ENCODE peak calls at places on chromosomes 13 and 19, in four cellular contexts. J, Y, R and V are unnamed samples.

GRCh38 chr19:1154731-1155351 is 19.2 kb downstream of the SBNO2 start:
- DNase-seq in J (peak; percentile 84), Y (no peak), R (no peak), V (peak; percentile 86)

GRCh38 chr13:29801102-29801501 is 49.3 kb downstream of the UBL3 start:
- DNase-seq in J (no peak), Y (no peak), R (no peak), V (no peak)

GRCh38 chr19:1745589-1746031 is 7.7 kb upstream of the ONECUT3 start:
- DNase-seq in J (peak; percentile 37), Y (no peak), R (no peak), V (no peak)

GRCh38 chr13:81142306-81142999 is 801.5 kb upstream of the SPRY2 start:
- DNase-seq in J (no peak), Y (no peak), R (no peak), V (no peak)

GRCh38 chr19:409006-409514 is at the start of gene C2CD4C:
- DNase-seq in J (no peak), Y (peak; percentile 68), R (no peak), V (no peak)

GRCh38 chr13:108044929-108045328 is 170.4 kb downstream of the LIG4 start:
- DNase-seq in J (no peak), Y (no peak), R (no peak), V (no peak)

GRCh38 chr13:89554801-89555200 is 1792.7 kb upstream of the MIR17HG start:
- DNase-seq in J (no peak), Y (no peak), R (no peak), V (no peak)

GRCh38 chr19:964761-965694 is 19.1 kb upstream of the WDR18 start:
- DNase-seq in J (peak; percentile 65), Y (no peak), R (no peak), V (peak; percentile 31)

GRCh38 chr13:79749985-79750551 is 269.1 kb downstream of the NDFIP2 start:
- DNase-seq in J (peak; percentile 36), Y (no peak), R (no peak), V (peak; percentile 97)

GRCh38 chr19:4573682-4574081 is 14.2 kb upstream of the SEMA6B start:
- DNase-seq in J (no peak), Y (no peak), R (no peak), V (no peak)

GRCh38 chr13:113915786-113916329 is 52.0 kb upstream of the GAS6 start:
- DNase-seq in J (no peak), Y (no peak), R (no peak), V (no peak)

GRCh38 chr19:46388311-46389095 is 24.9 kb downstream of the CCDC8 start:
- DNase-seq in J (no peak), Y (no peak), R (no peak), V (no peak)

GRCh38 chr19:35495107-35496064 is 5.1 kb upstream of the KRTDAP start:
- DNase-seq in J (peak; percentile 81), Y (peak; percentile 85), R (no peak), V (peak; percentile 55)

GRCh38 chr19:8849232-8849631 is 17.1 kb downstream of the MBD3L1 start:
- DNase-seq in J (no peak), Y (no peak), R (no peak), V (no peak)

GRCh38 chr19:28727133-28727834 is 485.7 kb downstream of the UQCRFS1 start:
- DNase-seq in J (no peak), Y (peak; percentile 93), R (no peak), V (no peak)

GRCh38 chr19:35959040-35959967 is 23.1 kb downstream of the LRFN3 start:
- DNase-seq in J (no peak), Y (no peak), R (no peak), V (no peak)

DNA sequence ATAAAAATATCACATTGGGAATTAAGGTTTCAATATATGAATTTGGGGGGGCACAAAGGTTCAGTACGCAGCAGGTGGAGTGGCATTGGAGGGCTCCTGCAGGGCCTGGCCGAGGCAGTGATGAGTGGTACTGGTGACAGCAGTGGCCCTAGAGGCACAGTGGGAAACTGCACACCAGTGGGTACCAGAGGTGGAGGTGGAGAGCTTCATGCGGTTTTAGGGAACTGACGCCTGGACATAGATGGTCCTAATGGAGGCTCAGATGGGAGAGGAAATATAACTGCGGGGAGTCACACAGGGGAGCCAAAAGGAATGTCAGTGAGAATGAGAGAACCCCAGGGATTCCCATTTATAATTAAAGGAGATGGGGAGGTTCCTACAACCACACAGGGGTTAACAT is 156.2 kb downstream of the COG6 start:
- DNase-seq in J (no peak), Y (peak; percentile 6), R (no peak), V (no peak)
- TF ChIP-seq RCOR1 in J (no peak), Y (no peak), R (no peak), V (no peak)

GRCh38 chr19:41542622-41543021 is 33.3 kb upstream of the CEACAM21 start:
- DNase-seq in J (no peak), Y (no peak), R (no peak), V (no peak)
- TF ChIP-seq ELK1 in J (no peak), Y (no peak), R (no peak), V (no peak)

GRCh38 chr19:43488179-43488578 is 16.4 kb downstream of the PHLDB3 start:
- DNase-seq in J (no peak), Y (no peak), R (no peak), V (no peak)
- TF ChIP-seq USF2 in J (no peak), Y (no peak), R (no peak), V (no peak)

GRCh38 chr19:42471554-42472249 is 29.0 kb upstream of the CXCL17 start:
- DNase-seq in J (no peak), Y (no peak), R (no peak), V (peak; percentile 5)

GRCh38 chr19:42467437-42467760 is 24.7 kb upstream of the CXCL17 start:
- DNase-seq in J (no peak), Y (no peak), R (no peak), V (no peak)

GRCh38 chr19:42468273-42468796 is 25.6 kb upstream of the CXCL17 start:
- DNase-seq in J (peak; percentile 55), Y (no peak), R (no peak), V (peak; percentile 62)

GRCh38 chr19:42466521-42467436 is 24.0 kb upstream of the CXCL17 start:
- DNase-seq in J (no peak), Y (no peak), R (no peak), V (no peak)

GRCh38 chr19:42469311-42470239 is 26.8 kb upstream of the CXCL17 start:
- DNase-seq in J (no peak), Y (no peak), R (no peak), V (no peak)
- TF ChIP-seq RCOR1 in J (no peak), Y (no peak), R (no peak), V (no peak)